ENCODE peak calls at places on chromosomes 1 and 21, in four cellular contexts. One of them, this sample, is unnamed.

GRCh38 chr1:182050481-182051438 is 10.8 kb downstream of the ZNF648 start:
- DNase-seq in hepatocyte: no peak
- DNase-seq in Peyer's patch: no peak
- DNase-seq in cardiac fibroblast: no peak
- DNase-seq in this sample: no peak

GRCh38 chr1:203288351-203288894 is 16.9 kb upstream of the BTG2 start:
- DNase-seq in hepatocyte: peak; percentile 46
- DNase-seq in Peyer's patch: no peak
- DNase-seq in cardiac fibroblast: no peak
- DNase-seq in this sample: no peak

GRCh38 chr1:112926858-112927257 is 29.1 kb downstream of the SLC16A1 start:
- DNase-seq in hepatocyte: no peak
- DNase-seq in Peyer's patch: no peak
- DNase-seq in cardiac fibroblast: no peak
- DNase-seq in this sample: no peak

GRCh38 chr1:91585982-91586381 is 85.3 kb downstream of the CDC7 start:
- DNase-seq in hepatocyte: no peak
- DNase-seq in Peyer's patch: no peak
- DNase-seq in cardiac fibroblast: no peak
- DNase-seq in this sample: no peak

GRCh38 chr1:74609810-74610371 is 63.7 kb downstream of the ERICH3 start:
- DNase-seq in hepatocyte: no peak
- DNase-seq in Peyer's patch: no peak
- DNase-seq in cardiac fibroblast: no peak
- DNase-seq in this sample: no peak

GRCh38 chr1:208531003-208531750 is 287.0 kb upstream of the PLXNA2 start:
- DNase-seq in hepatocyte: no peak
- DNase-seq in Peyer's patch: no peak
- DNase-seq in cardiac fibroblast: no peak
- DNase-seq in this sample: no peak

GRCh38 chr1:85277027-85277625 is 694 bp upstream of the BCL10 start:
- DNase-seq in hepatocyte: no peak
- DNase-seq in Peyer's patch: no peak
- DNase-seq in cardiac fibroblast: no peak
- DNase-seq in this sample: no peak

GRCh38 chr1:207499573-207499972 is 3.6 kb downstream of the CR1 start:
- DNase-seq in hepatocyte: peak; percentile 84
- DNase-seq in Peyer's patch: peak; percentile 56
- DNase-seq in cardiac fibroblast: peak; percentile 77
- DNase-seq in this sample: no peak

GRCh38 chr1:231971397-231972233 is 345.0 kb downstream of the DISC1 start:
- DNase-seq in hepatocyte: no peak
- DNase-seq in Peyer's patch: no peak
- DNase-seq in cardiac fibroblast: peak; percentile 75
- DNase-seq in this sample: no peak

GRCh38 chr1:43402055-43402865 is 12.6 kb downstream of the SZT2 start:
- DNase-seq in hepatocyte: no peak
- DNase-seq in Peyer's patch: no peak
- DNase-seq in cardiac fibroblast: no peak
- DNase-seq in this sample: no peak

GRCh38 chr1:152348447-152348846 is 11.4 kb downstream of the FLG2 start:
- DNase-seq in hepatocyte: no peak
- DNase-seq in Peyer's patch: no peak
- DNase-seq in cardiac fibroblast: no peak
- DNase-seq in this sample: no peak

GRCh38 chr1:40612345-40612831 is 53.1 kb downstream of the RIMS3 start:
- DNase-seq in hepatocyte: peak; percentile 81
- DNase-seq in Peyer's patch: peak; percentile 52
- DNase-seq in cardiac fibroblast: peak; percentile 77
- DNase-seq in this sample: peak; percentile 32

GRCh38 chr21:16279658-16280581 is 550.1 kb downstream of the USP25 start:
- DNase-seq in hepatocyte: peak; percentile 33
- DNase-seq in Peyer's patch: no peak
- DNase-seq in cardiac fibroblast: peak; percentile 69
- DNase-seq in this sample: no peak

GRCh38 chr1:223363856-223364684 is at the start of gene SUSD4:
- DNase-seq in hepatocyte: peak; percentile 76
- DNase-seq in Peyer's patch: peak; percentile 61
- DNase-seq in cardiac fibroblast: no peak
- DNase-seq in this sample: peak; percentile 52

GRCh38 chr1:150548632-150549495 is at the start of gene ADAMTSL4:
- DNase-seq in hepatocyte: peak; percentile 87
- DNase-seq in Peyer's patch: peak; percentile 75
- DNase-seq in cardiac fibroblast: peak; percentile 86
- DNase-seq in this sample: peak; percentile 65

GRCh38 chr21:31786164-31786920 is 54.4 kb upstream of the SCAF4 start:
- DNase-seq in hepatocyte: no peak
- DNase-seq in Peyer's patch: no peak
- DNase-seq in cardiac fibroblast: no peak
- DNase-seq in this sample: no peak

GRCh38 chr1:59116920-59117542 is 179.9 kb upstream of the FGGY start:
- DNase-seq in hepatocyte: no peak
- DNase-seq in Peyer's patch: no peak
- DNase-seq in cardiac fibroblast: peak; percentile 48
- DNase-seq in this sample: no peak

GRCh38 chr1:57632401-57632800 is 208.5 kb upstream of the DAB1 start:
- DNase-seq in hepatocyte: no peak
- DNase-seq in Peyer's patch: no peak
- DNase-seq in cardiac fibroblast: peak; percentile 41
- DNase-seq in this sample: no peak

GRCh38 chr21:38740131-38740530 is 65.6 kb upstream of the ETS2 start:
- DNase-seq in hepatocyte: no peak
- DNase-seq in Peyer's patch: no peak
- DNase-seq in cardiac fibroblast: no peak
- DNase-seq in this sample: no peak

GRCh38 chr1:17558954-17559617 is 19.6 kb downstream of the ARHGEF10L start:
- DNase-seq in hepatocyte: no peak
- DNase-seq in Peyer's patch: no peak
- DNase-seq in cardiac fibroblast: no peak
- DNase-seq in this sample: no peak

GRCh38 chr1:205492201-205492667 is 12.2 kb upstream of the CDK18 start:
- DNase-seq in hepatocyte: no peak
- DNase-seq in Peyer's patch: no peak
- DNase-seq in cardiac fibroblast: no peak
- DNase-seq in this sample: no peak

GRCh38 chr21:31520506-31521163 is 138.9 kb upstream of the SOD1 start:
- DNase-seq in hepatocyte: no peak
- DNase-seq in Peyer's patch: no peak
- DNase-seq in cardiac fibroblast: no peak
- DNase-seq in this sample: no peak

GRCh38 chr1:37255111-37255795 is 219.1 kb upstream of the ZC3H12A start:
- DNase-seq in hepatocyte: peak; percentile 58
- DNase-seq in Peyer's patch: no peak
- DNase-seq in cardiac fibroblast: peak; percentile 5
- DNase-seq in this sample: no peak

GRCh38 chr1:114040273-114041043 is 61.2 kb downstream of the OLFML3 start:
- DNase-seq in hepatocyte: no peak
- DNase-seq in Peyer's patch: no peak
- DNase-seq in cardiac fibroblast: peak; percentile 14
- DNase-seq in this sample: no peak

GRCh38 chr1:119673171-119673940 is 25.3 kb upstream of the ZNF697 start:
- DNase-seq in hepatocyte: no peak
- DNase-seq in Peyer's patch: no peak
- DNase-seq in cardiac fibroblast: peak; percentile 70
- DNase-seq in this sample: no peak

GRCh38 chr21:45830221-45830640 is 151.3 kb upstream of the COL6A1 start:
- DNase-seq in hepatocyte: no peak
- DNase-seq in Peyer's patch: peak; percentile 58
- DNase-seq in cardiac fibroblast: no peak
- DNase-seq in this sample: no peak

GRCh38 chr1:111275079-111275478 is 15.6 kb upstream of the CHIA start:
- DNase-seq in hepatocyte: peak; percentile 10
- DNase-seq in Peyer's patch: no peak
- DNase-seq in cardiac fibroblast: peak; percentile 72
- DNase-seq in this sample: peak; percentile 18

GRCh38 chr21:36478207-36478701 is 1.7 kb downstream of the CLDN14 start:
- DNase-seq in hepatocyte: peak; percentile 29
- DNase-seq in Peyer's patch: no peak
- DNase-seq in cardiac fibroblast: peak; percentile 61
- DNase-seq in this sample: peak; percentile 24

DNA sequence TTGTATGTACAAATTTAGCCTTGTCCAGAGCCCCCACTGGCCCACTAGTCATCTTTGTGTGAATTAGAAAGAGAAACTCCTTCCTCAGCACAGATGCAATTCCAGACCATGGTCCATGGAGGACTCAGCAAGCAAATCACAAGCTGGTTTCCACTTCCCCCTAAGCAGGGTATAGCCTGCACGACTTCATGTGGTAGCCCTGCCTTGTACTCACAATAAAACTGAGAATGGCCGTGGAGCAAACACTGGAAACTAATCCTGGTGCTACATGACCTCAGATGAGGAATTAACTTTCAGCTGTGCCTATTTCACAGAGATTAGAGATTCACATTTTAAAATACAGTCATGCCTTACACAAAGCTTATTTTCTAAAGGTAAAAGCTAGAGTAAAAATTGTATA is 32.5 kb downstream of the KCNH1 start:
- DNase-seq in hepatocyte: no peak
- DNase-seq in Peyer's patch: no peak
- DNase-seq in cardiac fibroblast: no peak
- DNase-seq in this sample: no peak
- H3K4me3 ChIP-seq in hepatocyte: no peak overlapping the region
- H3K4me3 ChIP-seq in Peyer's patch: no peak overlapping the region
- H3K4me3 ChIP-seq in cardiac fibroblast: no peak overlapping the region
- H3K4me3 ChIP-seq in this sample: no peak overlapping the region

GRCh38 chr1:10980094-10980577 is 32.3 kb upstream of the TARDBP start:
- DNase-seq in hepatocyte: peak; percentile 78
- DNase-seq in Peyer's patch: peak; percentile 84
- DNase-seq in cardiac fibroblast: peak; percentile 91
- DNase-seq in this sample: no peak
- TF ChIP-seq CTCF in hepatocyte: peak; percentile 52
- TF ChIP-seq CTCF in Peyer's patch: no peak
- TF ChIP-seq CTCF in cardiac fibroblast: peak; percentile 25
- TF ChIP-seq CTCF in this sample: peak; percentile 22

GRCh38 chr1:156080598-156081173 is 1.6 kb downstream of the MEX3A start:
- DNase-seq in hepatocyte: no peak
- DNase-seq in Peyer's patch: no peak
- DNase-seq in cardiac fibroblast: no peak
- DNase-seq in this sample: no peak

GRCh38 chr1:156076609-156077429 is 5.4 kb downstream of the MEX3A start:
- DNase-seq in hepatocyte: no peak
- DNase-seq in Peyer's patch: no peak
- DNase-seq in cardiac fibroblast: no peak
- DNase-seq in this sample: peak; percentile 90

GRCh38 chr1:156077430-156077760 is 4.9 kb downstream of the MEX3A start:
- DNase-seq in hepatocyte: no peak
- DNase-seq in Peyer's patch: no peak
- DNase-seq in cardiac fibroblast: no peak
- DNase-seq in this sample: no peak

GRCh38 chr1:156079762-156080597 is 2.3 kb downstream of the MEX3A start:
- DNase-seq in hepatocyte: no peak
- DNase-seq in Peyer's patch: no peak
- DNase-seq in cardiac fibroblast: no peak
- DNase-seq in this sample: no peak

GRCh38 chr1:156078728-156079127 is 3.5 kb downstream of the MEX3A start:
- DNase-seq in hepatocyte: no peak
- DNase-seq in Peyer's patch: no peak
- DNase-seq in cardiac fibroblast: no peak
- DNase-seq in this sample: no peak
- H3K4me3 ChIP-seq in hepatocyte: no peak overlapping the region
- H3K4me3 ChIP-seq in Peyer's patch: no peak overlapping the region
- H3K4me3 ChIP-seq in cardiac fibroblast: no peak overlapping the region
- H3K4me3 ChIP-seq in this sample: no peak overlapping the region

DNA sequence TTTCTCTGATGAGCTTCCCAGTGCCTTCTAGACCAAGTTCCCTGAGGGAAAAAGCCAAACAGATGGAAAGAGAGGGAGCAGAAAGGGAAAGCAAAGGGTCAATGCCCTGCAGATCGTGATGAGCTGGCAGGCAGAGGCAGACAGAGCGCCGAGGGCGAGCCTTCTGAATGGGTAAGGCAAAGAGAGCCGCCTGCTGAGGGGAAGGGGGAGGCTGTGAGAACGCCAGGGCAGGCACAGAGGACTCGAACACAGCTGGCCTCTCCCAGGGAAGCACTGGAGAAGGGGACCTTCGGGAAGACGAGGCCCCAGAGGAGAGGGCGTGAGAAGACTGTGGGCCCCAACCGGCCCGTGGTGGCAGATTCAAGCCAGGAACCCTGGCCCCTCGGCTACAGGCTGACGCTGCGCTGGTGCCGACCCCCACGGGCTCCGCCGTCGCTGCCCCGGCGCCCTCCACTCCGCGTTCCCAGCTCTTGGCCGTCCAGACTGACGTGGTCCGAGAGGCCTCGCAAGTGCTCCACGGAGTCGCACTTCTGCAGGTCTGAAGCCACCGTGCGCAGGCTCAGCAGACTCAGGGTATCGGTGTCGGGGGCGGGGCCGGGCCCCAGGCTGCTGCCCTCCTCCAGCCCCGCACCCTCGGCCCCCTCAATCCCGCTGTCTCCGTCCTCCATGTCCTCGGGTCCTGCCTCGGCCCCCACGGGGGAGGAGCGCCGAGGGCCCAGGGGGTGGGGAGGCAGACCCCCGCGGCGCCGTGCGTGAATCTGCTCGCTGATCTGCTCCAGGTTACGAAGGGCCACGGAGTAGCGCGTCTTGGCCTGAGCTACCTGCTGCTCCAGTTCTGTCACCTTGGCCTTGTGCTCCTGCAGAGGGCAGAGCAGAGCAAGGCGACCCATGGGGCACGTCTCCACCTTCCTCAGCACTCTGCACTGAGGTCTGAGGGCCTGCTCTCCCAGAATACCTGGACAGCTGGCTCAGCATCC is 13.9 kb downstream of the SH3BP5L start:
- DNase-seq in hepatocyte: no peak
- DNase-seq in Peyer's patch: no peak
- DNase-seq in cardiac fibroblast: no peak
- DNase-seq in this sample: no peak
- TF ChIP-seq CTCF in hepatocyte: peak; percentile 3
- TF ChIP-seq CTCF in Peyer's patch: no peak
- TF ChIP-seq CTCF in cardiac fibroblast: peak; percentile 18
- TF ChIP-seq CTCF in this sample: peak; percentile 18

GRCh38 chr1:186188004-186188539 is 187.0 kb downstream of the TPR start:
- DNase-seq in hepatocyte: peak; percentile 36
- DNase-seq in Peyer's patch: no peak
- DNase-seq in cardiac fibroblast: peak; percentile 51
- DNase-seq in this sample: no peak
- H3K4me3 ChIP-seq in hepatocyte: no peak overlapping the region
- H3K4me3 ChIP-seq in Peyer's patch: no peak overlapping the region
- H3K4me3 ChIP-seq in cardiac fibroblast: no peak overlapping the region
- H3K4me3 ChIP-seq in this sample: no peak overlapping the region

This sample was measured in GM06990.